ENCODE peak calls at places on chromosomes 1 and 21, in five cellular contexts. S, P, U, K and R are unnamed samples.

GRCh38 chr1:168609133-168609715 is 32.8 kb downstream of the XCL1 start:
- DNase-seq in S (no peak), P (no peak), U (no peak), K (no peak), R (no peak)

GRCh38 chr1:204350857-204351573 is 8.7 kb downstream of the PLEKHA6 start:
- DNase-seq in K (no peak), U (no peak), P (peak), S (no peak), R (peak)

GRCh38 chr1:172885411-172885810 is 165.3 kb downstream of the TNFSF18 start:
- DNase-seq in K (no peak), S (no peak), P (no peak), U (no peak), R (no peak)

GRCh38 chr1:189323090-189323489 is 1154.6 kb downstream of the BRINP3 start:
- DNase-seq in P (no peak), S (no peak), U (no peak), K (no peak), R (no peak)

GRCh38 chr1:246901874-246902273 is 29.9 kb downstream of the AHCTF1 start:
- DNase-seq in U (no peak), S (no peak), K (no peak), P (no peak), R (no peak)

GRCh38 chr1:97094257-97094972 is 372.8 kb downstream of the PTBP2 start:
- DNase-seq in S (no peak), K (no peak), U (no peak), P (no peak), R (no peak)

GRCh38 chr21:33452362-33452761 is 27.4 kb downstream of the TMEM50B start:
- DNase-seq in U (no peak), K (no peak), P (no peak), S (no peak), R (no peak)

GRCh38 chr1:185567006-185567405 is 167.2 kb upstream of the HMCN1 start:
- DNase-seq in U (no peak), K (no peak), S (no peak), P (no peak), R (no peak)

GRCh38 chr1:54987830-54988705 is 7.6 kb downstream of the TMEM61 start:
- DNase-seq in U (no peak), P (no peak), S (no peak), K (no peak), R (no peak)

GRCh38 chr1:21939650-21940374 is 2.7 kb upstream of the HSPG2 start:
- DNase-seq in P (no peak), S (no peak), U (no peak), K (no peak), R (no peak)

GRCh38 chr1:181094813-181095212 is 6.3 kb downstream of the IER5 start:
- DNase-seq in K (no peak), P (no peak), U (no peak), S (no peak), R (no peak)

GRCh38 chr1:171220551-171221175 is 27.6 kb upstream of the FMO1 start:
- DNase-seq in P (peak), K (no peak), S (no peak), U (no peak), R (no peak)

GRCh38 chr1:206699626-206700025 is 14.9 kb downstream of the MAPKAPK2 start:
- DNase-seq in P (no peak), U (no peak), S (no peak), K (no peak), R (no peak)

GRCh38 chr1:88984553-88984945 is 7.9 kb downstream of the KYAT3 start:
- DNase-seq in U (no peak), S (no peak), K (no peak), P (no peak), R (no peak)

GRCh38 chr1:225870883-225871282 is 11.3 kb downstream of the TMEM63A start:
- DNase-seq in S (no peak), U (no peak), P (no peak), K (no peak), R (no peak)

GRCh38 chr1:7899741-7900140 is 40.9 kb downstream of the TNFRSF9 start:
- DNase-seq in K (no peak), U (no peak), P (no peak), S (no peak), R (no peak)

GRCh38 chr1:233673146-233673946 is 59.4 kb downstream of the KCNK1 start:
- DNase-seq in S (no peak), K (no peak), P (no peak), U (no peak), R (no peak)

GRCh38 chr1:15452216-15452615 is 4.3 kb upstream of the CELA2A start:
- DNase-seq in S (no peak), K (no peak), P (no peak), U (no peak), R (no peak)

GRCh38 chr1:237613984-237614383 is 276.7 kb downstream of the ZP4 start:
- DNase-seq in U (no peak), S (no peak), K (no peak), P (no peak), R (no peak)

GRCh38 chr21:27035791-27036190 is 68.9 kb upstream of the ADAMTS5 start:
- DNase-seq in P (no peak), S (no peak), U (no peak), K (no peak), R (no peak)

GRCh38 chr21:43292041-43292865 is 123.4 kb downstream of the CRYAA start:
- DNase-seq in K (no peak), U (no peak), S (no peak), P (no peak), R (no peak)

GRCh38 chr1:244705268-244706234 is 52.6 kb downstream of the DESI2 start:
- DNase-seq in K (no peak), P (no peak), U (no peak), S (no peak), R (no peak)

GRCh38 chr1:59043796-59044195 is 253.1 kb upstream of the FGGY start:
- DNase-seq in K (no peak), S (no peak), P (no peak), U (no peak), R (no peak)